ENCODE peak calls at places on chromosomes 1 and 21, in four cellular contexts. One of them, this sample, is unnamed.

GRCh38 chr21:17732306-17732705 is 86.8 kb downstream of the C21orf91 start:
- DNase-seq in progenitor cell of endocrine pancreas: no peak
- DNase-seq in body of pancreas: no peak
- DNase-seq in left ventricle myocardium inferior: no peak
- DNase-seq in this sample: peak; percentile 62

GRCh38 chr1:233679030-233679429 is 65.1 kb downstream of the KCNK1 start:
- DNase-seq in progenitor cell of endocrine pancreas: no peak
- DNase-seq in body of pancreas: no peak
- DNase-seq in left ventricle myocardium inferior: no peak
- DNase-seq in this sample: peak; percentile 19

GRCh38 chr1:91811363-91812025 is 74.5 kb downstream of the TGFBR3 start:
- DNase-seq in progenitor cell of endocrine pancreas: no peak
- DNase-seq in body of pancreas: no peak
- DNase-seq in left ventricle myocardium inferior: no peak
- DNase-seq in this sample: no peak

GRCh38 chr1:41559331-41559730 is 74.8 kb upstream of the EDN2 start:
- DNase-seq in progenitor cell of endocrine pancreas: no peak
- DNase-seq in body of pancreas: no peak
- DNase-seq in left ventricle myocardium inferior: no peak
- DNase-seq in this sample: no peak

GRCh38 chr1:9004731-9005708 is 21.2 kb downstream of the SLC2A7 start:
- DNase-seq in progenitor cell of endocrine pancreas: peak; percentile 80
- DNase-seq in body of pancreas: peak; percentile 79
- DNase-seq in left ventricle myocardium inferior: peak; percentile 77
- DNase-seq in this sample: no peak

GRCh38 chr1:241888232-241888631 is 40.2 kb downstream of the EXO1 start:
- DNase-seq in progenitor cell of endocrine pancreas: no peak
- DNase-seq in body of pancreas: no peak
- DNase-seq in left ventricle myocardium inferior: no peak
- DNase-seq in this sample: no peak

GRCh38 chr1:154998818-154999650 is 3.6 kb upstream of the ZBTB7B start:
- DNase-seq in progenitor cell of endocrine pancreas: peak; percentile 47
- DNase-seq in body of pancreas: peak; percentile 50
- DNase-seq in left ventricle myocardium inferior: peak; percentile 72
- DNase-seq in this sample: no peak

GRCh38 chr1:28594661-28595411 is 2.8 kb downstream of the RAB42 start:
- DNase-seq in progenitor cell of endocrine pancreas: no peak
- DNase-seq in body of pancreas: peak; percentile 46
- DNase-seq in left ventricle myocardium inferior: no peak
- DNase-seq in this sample: no peak

GRCh38 chr1:208990456-208990855 is 593.1 kb upstream of the CAMK1G start:
- DNase-seq in progenitor cell of endocrine pancreas: no peak
- DNase-seq in body of pancreas: no peak
- DNase-seq in left ventricle myocardium inferior: no peak
- DNase-seq in this sample: no peak

GRCh38 chr1:65174585-65174984 is 26.6 kb downstream of the AK4 start:
- DNase-seq in progenitor cell of endocrine pancreas: no peak
- DNase-seq in body of pancreas: peak; percentile 70
- DNase-seq in left ventricle myocardium inferior: peak; percentile 57
- DNase-seq in this sample: no peak

GRCh38 chr1:50447961-50448360 is 24.7 kb upstream of the DMRTA2 start:
- DNase-seq in progenitor cell of endocrine pancreas: no peak
- DNase-seq in body of pancreas: no peak
- DNase-seq in left ventricle myocardium inferior: no peak
- DNase-seq in this sample: no peak

GRCh38 chr1:168179411-168180147 is 817 bp downstream of the TIPRL start:
- DNase-seq in progenitor cell of endocrine pancreas: no peak
- DNase-seq in body of pancreas: no peak
- DNase-seq in left ventricle myocardium inferior: no peak
- DNase-seq in this sample: no peak

GRCh38 chr21:34761758-34762330 is 93.0 kb downstream of the CLIC6 start:
- DNase-seq in progenitor cell of endocrine pancreas: no peak
- DNase-seq in body of pancreas: no peak
- DNase-seq in left ventricle myocardium inferior: no peak
- DNase-seq in this sample: no peak

GRCh38 chr1:30724655-30725421 is 1.5 kb upstream of the MATN1 start:
- DNase-seq in progenitor cell of endocrine pancreas: no peak
- DNase-seq in body of pancreas: no peak
- DNase-seq in left ventricle myocardium inferior: no peak
- DNase-seq in this sample: no peak

GRCh38 chr1:30725450-30726095 is 2.2 kb upstream of the MATN1 start:
- DNase-seq in progenitor cell of endocrine pancreas: no peak
- DNase-seq in body of pancreas: no peak
- DNase-seq in left ventricle myocardium inferior: no peak
- DNase-seq in this sample: no peak

GRCh38 chr1:30723296-30723897 is at the start of gene MATN1:
- DNase-seq in progenitor cell of endocrine pancreas: no peak
- DNase-seq in body of pancreas: no peak
- DNase-seq in left ventricle myocardium inferior: no peak
- DNase-seq in this sample: no peak

GRCh38 chr1:30722175-30722537 is 1.2 kb downstream of the MATN1 start:
- DNase-seq in progenitor cell of endocrine pancreas: no peak
- DNase-seq in body of pancreas: no peak
- DNase-seq in left ventricle myocardium inferior: no peak
- DNase-seq in this sample: no peak

GRCh38 chr1:30724175-30724574 is 790 bp upstream of the MATN1 start:
- DNase-seq in progenitor cell of endocrine pancreas: no peak
- DNase-seq in body of pancreas: no peak
- DNase-seq in left ventricle myocardium inferior: no peak
- DNase-seq in this sample: no peak
- TF ChIP-seq CTCF in progenitor cell of endocrine pancreas: no peak
- TF ChIP-seq CTCF in body of pancreas: no peak
- TF ChIP-seq CTCF in left ventricle myocardium inferior: no peak
- TF ChIP-seq CTCF in this sample: peak; percentile 3

GRCh38 chr1:153343040-153343681 is 5.5 kb downstream of the PGLYRP4 start:
- DNase-seq in progenitor cell of endocrine pancreas: no peak
- DNase-seq in body of pancreas: no peak
- DNase-seq in left ventricle myocardium inferior: no peak
- DNase-seq in this sample: no peak

GRCh38 chr1:153340356-153340755 is 8.3 kb downstream of the PGLYRP4 start:
- DNase-seq in progenitor cell of endocrine pancreas: no peak
- DNase-seq in body of pancreas: no peak
- DNase-seq in left ventricle myocardium inferior: no peak
- DNase-seq in this sample: no peak

GRCh38 chr1:153339802-153340201 is 8.8 kb downstream of the PGLYRP4 start:
- DNase-seq in progenitor cell of endocrine pancreas: no peak
- DNase-seq in body of pancreas: no peak
- DNase-seq in left ventricle myocardium inferior: no peak
- DNase-seq in this sample: no peak

GRCh38 chr1:153342178-153342577 is 6.5 kb downstream of the PGLYRP4 start:
- DNase-seq in progenitor cell of endocrine pancreas: no peak
- DNase-seq in body of pancreas: no peak
- DNase-seq in left ventricle myocardium inferior: no peak
- DNase-seq in this sample: no peak

GRCh38 chr1:153341431-153341934 is 7.2 kb downstream of the PGLYRP4 start:
- DNase-seq in progenitor cell of endocrine pancreas: no peak
- DNase-seq in body of pancreas: no peak
- DNase-seq in left ventricle myocardium inferior: no peak
- DNase-seq in this sample: no peak
- TF ChIP-seq CTCF in progenitor cell of endocrine pancreas: no peak
- TF ChIP-seq CTCF in body of pancreas: no peak
- TF ChIP-seq CTCF in left ventricle myocardium inferior: no peak
- TF ChIP-seq CTCF in this sample: no peak

GRCh38 chr1:239008568-239008967 is 377.8 kb upstream of the CHRM3 start:
- DNase-seq in progenitor cell of endocrine pancreas: no peak
- DNase-seq in body of pancreas: no peak
- DNase-seq in left ventricle myocardium inferior: no peak
- DNase-seq in this sample: no peak
- TF ChIP-seq CTCF in progenitor cell of endocrine pancreas: no peak
- TF ChIP-seq CTCF in body of pancreas: no peak
- TF ChIP-seq CTCF in left ventricle myocardium inferior: no peak
- TF ChIP-seq CTCF in this sample: no peak

GRCh38 chr1:222911866-222912265 is 97.0 kb downstream of the DISP1 start:
- DNase-seq in progenitor cell of endocrine pancreas: no peak
- DNase-seq in body of pancreas: no peak
- DNase-seq in left ventricle myocardium inferior: no peak
- DNase-seq in this sample: no peak

GRCh38 chr1:222912730-222913129 is 97.9 kb downstream of the DISP1 start:
- DNase-seq in progenitor cell of endocrine pancreas: no peak
- DNase-seq in body of pancreas: no peak
- DNase-seq in left ventricle myocardium inferior: no peak
- DNase-seq in this sample: no peak

GRCh38 chr1:222916067-222916466 is 101.2 kb downstream of the DISP1 start:
- DNase-seq in progenitor cell of endocrine pancreas: no peak
- DNase-seq in body of pancreas: no peak
- DNase-seq in left ventricle myocardium inferior: no peak
- DNase-seq in this sample: no peak

GRCh38 chr1:222918746-222919477 is 104.1 kb downstream of the DISP1 start:
- DNase-seq in progenitor cell of endocrine pancreas: no peak
- DNase-seq in body of pancreas: no peak
- DNase-seq in left ventricle myocardium inferior: no peak
- DNase-seq in this sample: no peak

DNA sequence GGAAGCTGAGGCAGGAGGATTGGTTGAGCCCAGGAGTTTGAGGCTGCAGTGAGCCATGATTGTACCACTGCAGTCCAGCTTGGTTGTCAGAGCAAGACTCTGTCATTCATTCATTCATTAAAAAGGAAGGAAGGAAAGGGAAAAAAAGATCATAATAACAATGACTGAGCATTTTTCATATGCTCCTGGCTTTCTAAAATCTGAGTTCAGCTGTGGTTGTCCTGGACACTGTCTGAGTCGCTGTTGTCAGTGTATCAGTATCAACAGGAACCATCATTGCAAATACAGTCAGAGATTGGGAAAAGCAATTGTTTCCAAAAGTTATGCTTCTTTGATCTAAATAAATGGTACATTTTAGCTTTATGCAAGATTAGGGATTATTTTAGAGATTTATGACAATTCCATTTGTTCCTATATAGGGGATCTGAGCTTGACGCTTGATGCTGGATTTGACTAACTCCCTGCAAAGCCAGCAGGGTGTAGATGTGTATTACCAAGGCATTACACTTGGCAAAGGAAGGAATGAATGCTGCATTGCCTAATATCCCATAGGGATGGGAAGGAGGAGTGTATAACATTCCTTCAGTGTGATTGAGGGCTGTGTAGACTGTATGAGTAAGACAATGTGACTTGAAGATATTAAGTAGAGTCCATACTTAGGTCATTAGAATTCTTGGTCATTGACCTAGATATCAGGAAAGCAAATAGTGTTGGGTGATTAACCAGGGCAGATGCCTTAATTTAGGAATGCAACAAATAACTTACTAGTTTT is 100.2 kb downstream of the DISP1 start:
- DNase-seq in progenitor cell of endocrine pancreas: no peak
- DNase-seq in body of pancreas: no peak
- DNase-seq in left ventricle myocardium inferior: no peak
- DNase-seq in this sample: no peak
- TF ChIP-seq CTCF in progenitor cell of endocrine pancreas: no peak
- TF ChIP-seq CTCF in body of pancreas: no peak
- TF ChIP-seq CTCF in left ventricle myocardium inferior: no peak
- TF ChIP-seq CTCF in this sample: no peak

GRCh38 chr1:39949891-39950290 is 5.1 kb upstream of the MFSD2A start:
- DNase-seq in progenitor cell of endocrine pancreas: no peak
- DNase-seq in body of pancreas: no peak
- DNase-seq in left ventricle myocardium inferior: no peak
- DNase-seq in this sample: no peak
- TF ChIP-seq CTCF in progenitor cell of endocrine pancreas: no peak
- TF ChIP-seq CTCF in body of pancreas: no peak
- TF ChIP-seq CTCF in left ventricle myocardium inferior: no peak
- TF ChIP-seq CTCF in this sample: no peak

GRCh38 chr21:32562915-32563314 is 22.4 kb downstream of the TCP10L start:
- DNase-seq in progenitor cell of endocrine pancreas: no peak
- DNase-seq in body of pancreas: no peak
- DNase-seq in left ventricle myocardium inferior: no peak
- DNase-seq in this sample: no peak

GRCh38 chr21:32565856-32566465 is 19.4 kb downstream of the TCP10L start:
- DNase-seq in progenitor cell of endocrine pancreas: no peak
- DNase-seq in body of pancreas: no peak
- DNase-seq in left ventricle myocardium inferior: no peak
- DNase-seq in this sample: no peak

GRCh38 chr21:32559004-32559610 is 26.2 kb downstream of the TCP10L start:
- DNase-seq in progenitor cell of endocrine pancreas: no peak
- DNase-seq in body of pancreas: no peak
- DNase-seq in left ventricle myocardium inferior: no peak
- DNase-seq in this sample: peak; percentile 18

GRCh38 chr21:32560896-32561295 is 24.4 kb downstream of the TCP10L start:
- DNase-seq in progenitor cell of endocrine pancreas: no peak
- DNase-seq in body of pancreas: no peak
- DNase-seq in left ventricle myocardium inferior: no peak
- DNase-seq in this sample: no peak

DNA sequence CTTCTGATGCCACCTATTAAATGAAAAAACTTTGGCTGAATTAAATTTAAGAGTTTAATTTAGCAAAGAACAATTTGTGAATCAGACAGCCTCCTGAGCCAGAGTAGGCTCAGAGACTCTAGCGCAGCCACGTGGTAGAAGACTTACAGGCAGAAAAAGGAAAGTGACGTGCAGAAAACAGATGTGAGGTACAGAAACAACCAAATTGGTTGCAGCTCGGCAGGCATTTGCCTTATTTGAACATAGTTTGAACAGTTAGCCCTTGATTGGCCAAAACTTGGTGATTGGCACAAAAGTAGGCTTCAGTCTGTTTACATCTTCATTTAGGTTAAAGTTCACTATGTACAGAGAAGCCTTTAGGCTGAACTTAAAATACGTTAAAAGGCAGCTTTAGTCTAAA is 22.9 kb downstream of the TCP10L start:
- DNase-seq in progenitor cell of endocrine pancreas: no peak
- DNase-seq in body of pancreas: peak; percentile 28
- DNase-seq in left ventricle myocardium inferior: no peak
- DNase-seq in this sample: no peak
- TF ChIP-seq CTCF in progenitor cell of endocrine pancreas: peak; percentile 25
- TF ChIP-seq CTCF in body of pancreas: no peak
- TF ChIP-seq CTCF in left ventricle myocardium inferior: peak; percentile 70
- TF ChIP-seq CTCF in this sample: peak; percentile 47

GRCh38 chr1:115654125-115654524 is 12.4 kb downstream of the VANGL1 start:
- DNase-seq in progenitor cell of endocrine pancreas: no peak
- DNase-seq in body of pancreas: no peak
- DNase-seq in left ventricle myocardium inferior: no peak
- DNase-seq in this sample: no peak
- TF ChIP-seq CTCF in progenitor cell of endocrine pancreas: no peak
- TF ChIP-seq CTCF in body of pancreas: no peak
- TF ChIP-seq CTCF in left ventricle myocardium inferior: no peak
- TF ChIP-seq CTCF in this sample: no peak

DNA sequence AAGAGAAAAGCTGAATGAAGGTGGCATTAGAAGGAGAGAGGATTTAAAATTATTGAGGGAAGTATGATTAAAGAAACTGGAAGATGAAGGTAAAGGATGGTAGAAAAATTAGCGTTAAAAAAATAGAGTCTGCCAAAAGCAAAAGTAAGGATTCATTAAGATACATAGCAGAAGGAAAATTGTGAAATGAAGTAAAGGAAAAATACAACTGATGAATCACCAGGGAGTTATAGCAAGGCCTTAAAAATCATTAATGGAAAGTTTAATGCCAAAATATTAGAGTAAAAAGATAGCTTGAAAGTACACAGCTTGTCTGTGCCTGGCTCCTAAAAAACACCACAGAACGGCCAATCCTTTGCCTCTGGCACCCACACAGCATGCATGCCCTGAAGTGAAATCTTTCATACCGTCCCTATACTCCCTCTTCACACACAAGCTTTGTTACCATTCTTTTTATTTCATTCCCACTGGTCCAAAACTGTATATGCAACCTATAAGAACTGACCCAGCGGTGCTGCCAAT is 66.9 kb upstream of the APOBEC4 start:
- DNase-seq in progenitor cell of endocrine pancreas: no peak
- DNase-seq in body of pancreas: no peak
- DNase-seq in left ventricle myocardium inferior: no peak
- DNase-seq in this sample: no peak
- TF ChIP-seq CTCF in progenitor cell of endocrine pancreas: no peak
- TF ChIP-seq CTCF in body of pancreas: no peak
- TF ChIP-seq CTCF in left ventricle myocardium inferior: no peak
- TF ChIP-seq CTCF in this sample: no peak

GRCh38 chr1:82775402-82776000 is 974.8 kb downstream of the ADGRL2 start:
- DNase-seq in progenitor cell of endocrine pancreas: no peak
- DNase-seq in body of pancreas: peak; percentile 43
- DNase-seq in left ventricle myocardium inferior: no peak
- DNase-seq in this sample: no peak
- TF ChIP-seq CTCF in progenitor cell of endocrine pancreas: peak; percentile 56
- TF ChIP-seq CTCF in body of pancreas: peak; percentile 19
- TF ChIP-seq CTCF in left ventricle myocardium inferior: peak; percentile 50
- TF ChIP-seq CTCF in this sample: peak; percentile 74